ENCODE peak calls at places on chromosome 7, in five cellular contexts. U is WERI-Rb-1, G is fibroblast of the aortic adventitia, F is dorsolateral prefrontal cortex, Z is cardiac muscle cell. B is an unnamed sample.
A peak's percentile ranks its signal among the peaks of the same experiment; 100 is the strongest.

GRCh38 chr7:36115448-36116321 is 37.4 kb upstream of the EEPD1 start:
- DNase-seq in G (peak; percentile 95), Z (peak; percentile 38), U (no peak), F (peak; percentile 71), B (peak; percentile 96)

GRCh38 chr7:116259821-116260440 is 49.6 kb downstream of the TES start:
- DNase-seq in U (no peak), G (peak; percentile 72), F (no peak), Z (no peak), B (peak; percentile 77)

GRCh38 chr7:42237891-42238531 is 1.0 kb upstream of the GLI3 start:
- DNase-seq in G (peak; percentile 48), F (peak; percentile 36), U (peak; percentile 7), Z (peak; percentile 12), B (peak; percentile 73)

GRCh38 chr7:98754041-98754479 is 115.8 kb downstream of the TMEM130 start:
- DNase-seq in F (peak; percentile 36), U (no peak), Z (peak; percentile 43), G (no peak), B (no peak)

GRCh38 chr7:13932131-13932530 is 57.3 kb downstream of the ETV1 start:
- DNase-seq in Z (no peak), U (no peak), G (no peak), F (no peak), B (no peak)

GRCh38 chr7:1712907-1713501 is 42.9 kb downstream of the ELFN1 start:
- DNase-seq in G (no peak), Z (no peak), U (peak; percentile 38), F (no peak), B (no peak)

GRCh38 chr7:6375346-6376101 is 72.2 kb downstream of the DAGLB start:
- DNase-seq in Z (no peak), G (peak; percentile 57), U (no peak), F (no peak), B (peak; percentile 57)

GRCh38 chr7:108181073-108181985 is 51.2 kb upstream of the LAMB4 start:
- DNase-seq in U (no peak), G (peak; percentile 86), F (no peak), Z (peak; percentile 51), B (peak; percentile 75)

GRCh38 chr7:92955081-92955480 is 118.7 kb upstream of the CDK6 start:
- DNase-seq in G (no peak), Z (no peak), U (no peak), F (no peak), B (no peak)

GRCh38 chr7:81484266-81484665 is 285.6 kb downstream of the HGF start:
- DNase-seq in U (no peak), F (no peak), G (peak; percentile 93), Z (peak; percentile 82), B (peak; percentile 91)

GRCh38 chr7:152366662-152367061 is 69.1 kb downstream of the KMT2C start:
- DNase-seq in Z (no peak), G (peak; percentile 18), U (no peak), F (no peak), B (peak; percentile 14)

GRCh38 chr7:43443380-43443779 is 139.5 kb upstream of the STK17A start:
- DNase-seq in F (no peak), Z (no peak), U (no peak), G (no peak), B (peak; percentile 7)

GRCh38 chr7:22601028-22601795 is 101.2 kb upstream of the STEAP1B start:
- DNase-seq in G (no peak), F (no peak), Z (no peak), U (no peak), B (no peak)

GRCh38 chr7:80312139-80312661 is 177.6 kb downstream of the GNAI1 start:
- DNase-seq in G (peak; percentile 63), F (no peak), Z (no peak), U (no peak), B (peak; percentile 93)

GRCh38 chr7:104096683-104097082 is 107.2 kb upstream of the RELN start:
- DNase-seq in U (peak; percentile 29), G (peak; percentile 26), Z (peak; percentile 42), F (no peak), B (no peak)

GRCh38 chr7:107877731-107878382 is 13.1 kb upstream of the DLD start:
- DNase-seq in G (no peak), Z (no peak), F (no peak), U (no peak), B (no peak)

GRCh38 chr7:73769481-73770001 is 529 bp downstream of the CLDN3 start:
- DNase-seq in F (no peak), Z (no peak), G (no peak), U (no peak), B (no peak)

GRCh38 chr7:27030393-27031001 is 65.3 kb downstream of the HOXA1 start:
- DNase-seq in U (no peak), F (no peak), Z (no peak), G (no peak), B (no peak)

GRCh38 chr7:5332579-5332978 is 49.8 kb downstream of the SLC29A4 start:
- DNase-seq in Z (no peak), U (no peak), F (no peak), G (no peak), B (no peak)

GRCh38 chr7:68925241-68925640 is 673.0 kb upstream of the AUTS2 start:
- DNase-seq in F (no peak), G (no peak), U (peak; percentile 20), Z (no peak), B (no peak)

GRCh38 chr7:48351893-48352292 is 180.6 kb downstream of the ABCA13 start:
- DNase-seq in Z (no peak), F (no peak), G (no peak), U (no peak), B (no peak)

GRCh38 chr7:983182-984071 is 446 bp downstream of the CYP2W1 start:
- DNase-seq in G (no peak), U (no peak), Z (no peak), F (no peak), B (no peak)

GRCh38 chr7:48139461-48139860 is 31.8 kb upstream of the ABCA13 start:
- DNase-seq in G (peak; percentile 29), Z (no peak), F (no peak), U (no peak), B (no peak)

DNA sequence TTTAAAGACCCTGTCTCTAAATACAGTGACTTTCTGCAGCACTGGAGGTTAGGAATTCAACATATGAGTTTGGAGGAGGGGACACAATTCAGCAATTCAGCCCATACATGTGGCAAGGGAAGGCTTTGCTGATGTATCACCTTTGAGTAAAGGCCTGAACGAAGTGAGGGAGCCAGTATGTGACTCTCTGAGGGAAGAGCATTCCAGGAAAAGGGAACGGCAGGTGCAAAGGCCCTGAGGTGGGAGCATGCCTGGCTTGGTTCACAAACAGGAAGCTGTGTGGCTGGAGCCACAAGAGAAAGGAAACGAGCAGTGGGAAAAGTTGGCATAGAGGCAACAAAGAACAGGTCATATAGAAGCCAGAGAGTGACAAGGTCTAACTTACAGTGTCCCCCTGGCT is 72.9 kb downstream of the MTPN start:
- DNase-seq in Z (no peak), G (no peak), F (no peak), U (no peak), B (no peak)
- TF ChIP-seq CTCF in Z (no peak), G (no peak), F (no peak), U (no peak), B (no peak)

GRCh38 chr7:102917436-102918353 is 4.9 kb downstream of the LRRC17 start:
- DNase-seq in G (peak; percentile 32), Z (peak; percentile 34), F (no peak), U (no peak), B (no peak)
- H3K4me3 ChIP-seq in G (no peak overlapping the region), Z (no peak overlapping the region), F (no peak overlapping the region), U (no peak overlapping the region), B (no peak overlapping the region)

DNA sequence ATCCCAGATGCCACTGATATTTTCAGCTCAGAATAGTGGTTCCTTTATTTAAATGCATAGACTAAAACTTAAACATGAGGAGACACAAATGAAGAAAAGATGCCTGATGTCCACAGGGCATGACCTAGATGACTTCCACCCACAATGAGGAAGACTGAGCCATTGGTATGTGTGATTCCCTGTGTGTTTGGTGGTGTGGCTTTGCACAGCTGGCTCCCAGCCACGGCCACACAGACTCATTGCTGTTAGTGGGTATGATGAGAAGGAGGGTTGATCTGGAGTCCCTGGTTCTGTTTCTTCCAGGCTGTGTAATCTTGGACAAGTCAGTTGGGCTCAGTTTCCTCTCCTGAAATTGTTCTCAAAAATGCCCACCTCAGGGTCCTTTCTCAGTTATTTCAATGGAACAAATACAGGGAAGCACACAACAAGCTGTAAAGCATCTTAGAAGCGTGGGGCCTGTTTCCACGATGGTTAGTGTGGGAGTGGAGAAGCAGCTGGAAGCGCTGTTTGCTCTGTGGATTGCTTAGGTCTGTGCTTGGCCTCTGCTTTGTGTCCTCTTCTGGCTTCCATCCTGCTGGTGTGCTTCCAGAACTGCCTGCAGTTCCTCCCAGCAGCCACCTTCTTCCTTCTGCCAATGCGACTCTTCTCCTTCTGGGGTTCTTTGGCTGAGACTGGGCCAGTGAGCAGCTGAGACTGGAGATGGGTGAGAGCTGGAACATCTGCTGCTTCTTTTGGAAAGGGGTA is 303.7 kb downstream of the BMPER start:
- DNase-seq in F (peak; percentile 20), Z (no peak), G (peak; percentile 22), U (no peak), B (no peak)
- TF ChIP-seq CTCF in F (no peak), Z (no peak), G (no peak), U (no peak), B (no peak)

DNA sequence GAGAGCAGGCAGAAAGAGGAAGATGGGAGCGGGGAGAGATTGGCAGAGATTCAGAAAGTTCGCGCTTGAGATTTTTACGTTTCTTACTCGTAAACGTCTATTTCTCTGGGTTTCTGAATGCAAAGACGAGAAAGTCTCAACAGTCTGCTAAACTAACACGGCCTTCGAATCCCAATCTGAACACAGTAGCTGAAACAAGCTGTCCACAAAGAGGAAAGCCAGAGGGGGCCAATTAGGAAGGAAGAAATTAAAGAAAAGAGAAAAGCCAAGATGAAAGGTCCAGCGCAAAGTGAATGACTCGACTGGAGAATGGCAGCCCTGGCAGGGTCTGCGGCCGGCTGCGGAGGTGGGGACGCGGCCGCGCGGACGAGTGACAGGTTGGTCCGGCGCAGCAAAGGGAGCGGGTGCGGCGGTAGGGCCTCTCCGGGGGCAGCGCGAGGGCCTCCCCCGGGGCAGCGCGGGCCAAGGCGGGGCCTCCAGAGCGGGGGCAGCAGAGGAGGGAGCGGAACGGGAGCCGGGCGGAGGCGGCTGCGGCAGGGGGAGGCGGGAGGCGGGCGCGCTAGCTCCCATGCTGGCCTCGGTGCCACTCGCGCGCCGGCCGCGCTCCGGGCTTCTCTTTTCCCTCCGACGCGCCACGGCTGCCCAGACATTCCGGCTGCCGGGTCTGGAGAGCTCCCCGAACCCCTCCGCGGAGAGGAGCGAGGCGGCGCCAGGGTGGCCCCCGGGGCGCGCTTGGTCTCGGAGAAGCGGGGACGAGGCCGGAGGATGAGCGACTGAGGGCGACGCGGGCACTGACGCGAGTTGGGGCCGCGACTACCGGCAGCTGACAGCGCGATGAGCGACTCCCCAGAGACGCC is at the start of gene VWC2:
- DNase-seq in Z (peak; percentile 52), F (peak; percentile 56), G (no peak), U (peak; percentile 15), B (no peak)
- H3K4me3 ChIP-seq in Z (peak within 1 kb of the TSS; percentile 80), F (peak within 1 kb of the TSS; percentile 67), G (no peak within 1 kb of the TSS), U (peak within 1 kb of the TSS; percentile 66), B (no peak within 1 kb of the TSS)

DNA sequence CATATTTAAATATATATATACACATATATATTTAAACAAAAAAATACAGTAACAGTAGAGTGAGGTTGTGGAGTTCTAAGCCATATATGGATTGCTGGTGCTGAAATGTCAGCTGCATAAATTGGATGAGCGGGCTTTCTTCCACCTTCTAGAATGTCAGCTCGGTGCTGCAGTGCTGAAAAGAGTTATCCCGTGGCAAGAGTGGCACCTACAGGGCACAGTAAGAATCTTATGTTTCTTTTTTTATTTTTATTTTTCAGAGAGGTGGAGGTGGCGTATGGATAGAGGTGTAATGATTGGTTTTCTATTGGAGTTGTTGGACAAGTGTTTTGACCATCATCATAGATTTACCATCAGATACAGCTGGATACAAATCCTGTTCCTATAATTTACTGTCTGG is 86.2 kb upstream of the DYNC1I1 start:
- DNase-seq in F (peak; percentile 50), Z (peak; percentile 65), G (peak; percentile 67), U (peak; percentile 56), B (peak; percentile 65)
- TF ChIP-seq CTCF in F (peak; percentile 64), Z (peak; percentile 45), G (peak; percentile 39), U (peak; percentile 21), B (peak; percentile 39)

B was measured in astrocyte of the spinal cord.